ENCODE peak calls at places on chromosomes 12 and 14, in five cellular contexts. P is mucosa of descending colon, H is body of pancreas, E is hepatocyte, N is IMR-90. Z is an unnamed sample. For H3K36me3 and H3K9me3, the result is how much of the 10 kb centered on the place peaks cover.

GRCh38 chr14:94501588-94502516 is 7.4 kb downstream of the SERPINA12 start:
- DNase-seq in P (no peak), H (no peak), E (no peak), N (no peak), Z (no peak)

GRCh38 chr12:49293056-49293956 is 1.6 kb upstream of the PRPH start:
- DNase-seq in P (peak), H (no peak), E (no peak), N (no peak), Z (peak)

GRCh38 chr12:4825139-4825858 is 84.4 kb upstream of the KCNA1 start:
- DNase-seq in P (no peak), H (no peak), E (no peak), N (no peak), Z (no peak)

GRCh38 chr12:22046968-22047390 is 961 bp downstream of the CMAS start:
- DNase-seq in P (no peak), H (no peak), E (no peak), N (peak), Z (no peak)

GRCh38 chr14:53430870-53431269 is 277.7 kb upstream of the DDHD1 start:
- DNase-seq in P (no peak), H (no peak), E (no peak), N (peak), Z (no peak)

GRCh38 chr14:97180304-97181200 is 383.4 kb downstream of the VRK1 start:
- DNase-seq in P (no peak), H (no peak), E (peak), N (no peak), Z (no peak)

GRCh38 chr14:103973354-103973753 is 31.0 kb upstream of the RD3L start:
- DNase-seq in P (no peak), H (no peak), E (no peak), N (no peak), Z (no peak)

GRCh38 chr12:120810021-120810420 is 84.4 kb downstream of the ACADS start:
- DNase-seq in P (no peak), H (no peak), E (no peak), N (no peak), Z (no peak)

GRCh38 chr12:57226588-57227314 is 2.8 kb upstream of the SHMT2 start:
- DNase-seq in P (no peak), H (no peak), E (no peak), N (no peak), Z (no peak)

GRCh38 chr12:75943730-75944096 is 87.9 kb downstream of the PHLDA1 start:
- DNase-seq in P (no peak), H (no peak), E (no peak), N (no peak), Z (no peak)

GRCh38 chr14:67738740-67739504 is 37.2 kb downstream of the RDH12 start:
- DNase-seq in P (peak), H (peak), E (peak), N (peak), Z (no peak)

GRCh38 chr12:10853746-10854145 is 4.5 kb upstream of the PRR4 start:
- DNase-seq in P (no peak), H (no peak), E (no peak), N (no peak), Z (no peak)

DNA sequence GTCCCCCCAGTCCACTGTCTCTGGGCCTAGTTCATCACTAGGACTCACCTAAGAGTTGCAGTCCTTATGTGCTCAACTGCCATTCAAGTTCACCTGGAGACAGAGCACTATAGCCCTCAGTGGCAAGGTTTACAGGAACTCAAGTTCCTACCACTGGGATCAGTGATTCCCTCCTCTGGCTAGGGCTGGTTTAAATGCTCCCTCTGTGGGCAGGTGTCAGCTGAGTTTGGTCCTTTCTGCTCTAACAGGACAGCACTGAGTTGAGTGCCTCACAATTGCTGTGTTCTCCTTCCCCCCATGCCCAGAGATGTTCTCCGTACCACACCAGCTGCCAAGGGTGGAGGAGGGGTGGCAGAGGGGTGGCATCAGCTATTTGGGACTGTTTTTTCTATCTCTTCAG is 20.8 kb upstream of the SAV1 start:
- DNase-seq in P (no peak), H (no peak), E (no peak), N (no peak), Z (no peak)
- TF ChIP-seq CTCF in P (no peak), H (no peak), E (no peak), N (no peak), Z (no peak)

DNA sequence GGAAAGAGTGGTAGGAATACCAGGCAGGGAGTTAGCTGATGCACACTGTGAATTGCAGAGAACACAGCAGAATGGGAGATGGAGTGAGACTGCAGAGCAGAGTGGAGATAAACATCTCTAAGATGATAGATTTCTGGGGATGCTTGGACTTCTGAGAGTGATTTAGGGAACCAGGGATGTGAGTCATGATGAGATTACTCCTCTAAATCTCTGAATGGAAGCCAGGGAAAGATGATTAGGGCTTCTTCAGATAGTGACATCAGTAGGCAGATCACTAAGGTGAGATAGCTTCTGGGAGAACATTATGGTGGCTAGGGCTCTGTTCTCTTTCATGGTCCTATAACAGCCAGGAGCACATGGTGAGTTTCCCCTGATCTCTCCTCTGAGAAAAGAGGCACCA is 501.5 kb upstream of the USP15 start:
- DNase-seq in P (no peak), H (no peak), E (no peak), N (no peak), Z (no peak)
- H3K36me3 ChIP-seq in P (under half), H (under half), E (under half), N (under half), Z (under half)

DNA sequence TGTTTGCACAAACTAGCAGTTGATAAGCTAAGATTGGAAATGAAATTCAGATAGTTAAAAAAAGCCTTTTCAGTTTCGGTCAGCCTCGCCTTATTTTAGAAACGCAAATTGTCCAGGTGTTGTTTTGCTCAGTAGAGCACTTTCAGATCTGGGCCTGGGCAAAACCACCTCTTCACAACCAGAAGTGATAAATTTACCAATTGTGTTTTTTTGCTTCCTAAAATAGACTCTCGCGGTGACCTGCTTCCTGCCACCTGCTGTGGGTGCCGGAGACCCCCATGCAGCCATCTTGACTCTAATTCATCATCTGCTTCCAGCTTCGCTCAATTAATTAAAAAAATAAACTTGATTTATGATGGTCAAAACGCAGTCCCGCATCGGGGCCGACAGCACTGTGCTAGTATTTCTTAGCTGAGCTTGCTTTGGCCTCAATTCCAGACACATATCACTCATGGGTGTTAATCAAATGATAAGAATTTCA is 335.6 kb downstream of the TMEM121 start:
- DNase-seq in P (no peak), H (peak), E (no peak), N (no peak), Z (no peak)
- H3K9me3 ChIP-seq in P (under half), H (under half), E (under half), N (half or more), Z (under half)

GRCh38 chr12:116599285-116600122 is 40.3 kb downstream of the MAP1LC3B2 start:
- DNase-seq in P (peak), H (peak), E (peak), N (peak), Z (peak)
- TF ChIP-seq CTCF in P (peak), H (peak), E (peak), N (peak), Z (peak)

GRCh38 chr12:48063530-48063929 is 42.3 kb downstream of the SENP1 start:
- DNase-seq in P (no peak), H (no peak), E (no peak), N (no peak), Z (no peak)
- H3K36me3 ChIP-seq in P (under half), H (under half), E (under half), N (under half), Z (under half)